ENCODE peak calls at places on chromosomes 3 and 15, in ten cellular contexts. One of them, this sample, is unnamed.

GRCh38 chr15:70014860-70015490 is 82.7 kb downstream of the TLE3 start:
- DNase-seq in cardiac muscle cell: no peak
- DNase-seq in K562: no peak
- DNase-seq in HL-60: no peak
- DNase-seq in astrocyte of the spinal cord: no peak
- DNase-seq in progenitor cell of endocrine pancreas: no peak
- DNase-seq in cardiac fibroblast: no peak
- DNase-seq in mesothelial cell of epicardium: no peak
- DNase-seq in left ventricle myocardium inferior: no peak
- DNase-seq in B cell: peak; percentile 80
- DNase-seq in this sample: no peak

GRCh38 chr3:63872135-63872924 is 8.7 kb downstream of the ATXN7 start:
- DNase-seq in cardiac muscle cell: no peak
- DNase-seq in K562: no peak
- DNase-seq in HL-60: no peak
- DNase-seq in astrocyte of the spinal cord: peak; percentile 81
- DNase-seq in progenitor cell of endocrine pancreas: no peak
- DNase-seq in cardiac fibroblast: peak; percentile 70
- DNase-seq in mesothelial cell of epicardium: no peak
- DNase-seq in left ventricle myocardium inferior: no peak
- DNase-seq in B cell: no peak
- DNase-seq in this sample: peak; percentile 6

GRCh38 chr3:72960812-72961518 is 35.6 kb upstream of the PPP4R2 start:
- DNase-seq in cardiac muscle cell: peak; percentile 86
- DNase-seq in K562: no peak
- DNase-seq in HL-60: peak; percentile 26
- DNase-seq in astrocyte of the spinal cord: no peak
- DNase-seq in progenitor cell of endocrine pancreas: no peak
- DNase-seq in cardiac fibroblast: peak; percentile 92
- DNase-seq in mesothelial cell of epicardium: no peak
- DNase-seq in left ventricle myocardium inferior: peak; percentile 38
- DNase-seq in B cell: no peak
- DNase-seq in this sample: peak; percentile 14

GRCh38 chr3:136819784-136820640 is 1.1 kb downstream of the SLC35G2 start:
- DNase-seq in cardiac muscle cell: peak; percentile 80
- DNase-seq in K562: no peak
- DNase-seq in HL-60: peak; percentile 33
- DNase-seq in astrocyte of the spinal cord: peak; percentile 68
- DNase-seq in progenitor cell of endocrine pancreas: peak; percentile 31
- DNase-seq in cardiac fibroblast: peak; percentile 70
- DNase-seq in mesothelial cell of epicardium: peak; percentile 54
- DNase-seq in left ventricle myocardium inferior: peak; percentile 29
- DNase-seq in B cell: peak; percentile 39
- DNase-seq in this sample: peak; percentile 82

GRCh38 chr3:165518346-165518745 is 318.9 kb downstream of the BCHE start:
- DNase-seq in cardiac muscle cell: peak; percentile 31
- DNase-seq in K562: no peak
- DNase-seq in HL-60: no peak
- DNase-seq in astrocyte of the spinal cord: peak; percentile 47
- DNase-seq in progenitor cell of endocrine pancreas: no peak
- DNase-seq in cardiac fibroblast: no peak
- DNase-seq in mesothelial cell of epicardium: no peak
- DNase-seq in left ventricle myocardium inferior: no peak
- DNase-seq in B cell: no peak
- DNase-seq in this sample: no peak

GRCh38 chr15:100918690-100919480 is at the start of gene LRRK1:
- DNase-seq in cardiac muscle cell: peak; percentile 44
- DNase-seq in K562: peak; percentile 65
- DNase-seq in HL-60: peak; percentile 62
- DNase-seq in astrocyte of the spinal cord: peak; percentile 57
- DNase-seq in progenitor cell of endocrine pancreas: no peak
- DNase-seq in cardiac fibroblast: peak; percentile 61
- DNase-seq in mesothelial cell of epicardium: no peak
- DNase-seq in left ventricle myocardium inferior: peak; percentile 52
- DNase-seq in B cell: no peak
- DNase-seq in this sample: peak; percentile 72

GRCh38 chr3:52014613-52015012 is 18.9 kb upstream of the RPL29 start:
- DNase-seq in cardiac muscle cell: peak; percentile 66
- DNase-seq in K562: peak; percentile 73
- DNase-seq in HL-60: no peak
- DNase-seq in astrocyte of the spinal cord: no peak
- DNase-seq in progenitor cell of endocrine pancreas: no peak
- DNase-seq in cardiac fibroblast: no peak
- DNase-seq in mesothelial cell of epicardium: no peak
- DNase-seq in left ventricle myocardium inferior: no peak
- DNase-seq in B cell: no peak
- DNase-seq in this sample: no peak

GRCh38 chr3:152219225-152219624 is 49.5 kb upstream of the MBNL1 start:
- DNase-seq in cardiac muscle cell: no peak
- DNase-seq in K562: no peak
- DNase-seq in HL-60: no peak
- DNase-seq in astrocyte of the spinal cord: no peak
- DNase-seq in progenitor cell of endocrine pancreas: no peak
- DNase-seq in cardiac fibroblast: peak; percentile 39
- DNase-seq in mesothelial cell of epicardium: no peak
- DNase-seq in left ventricle myocardium inferior: no peak
- DNase-seq in B cell: no peak
- DNase-seq in this sample: no peak

GRCh38 chr3:132983143-132983770 is 54.9 kb upstream of the TMEM108 start:
- DNase-seq in cardiac muscle cell: no peak
- DNase-seq in K562: no peak
- DNase-seq in HL-60: no peak
- DNase-seq in astrocyte of the spinal cord: no peak
- DNase-seq in progenitor cell of endocrine pancreas: no peak
- DNase-seq in cardiac fibroblast: no peak
- DNase-seq in mesothelial cell of epicardium: no peak
- DNase-seq in left ventricle myocardium inferior: no peak
- DNase-seq in B cell: no peak
- DNase-seq in this sample: no peak

GRCh38 chr3:124887177-124887995 is at the start of gene ITGB5:
- DNase-seq in cardiac muscle cell: peak; percentile 90
- DNase-seq in K562: peak; percentile 80
- DNase-seq in HL-60: peak; percentile 3
- DNase-seq in astrocyte of the spinal cord: peak; percentile 82
- DNase-seq in progenitor cell of endocrine pancreas: peak; percentile 64
- DNase-seq in cardiac fibroblast: peak; percentile 85
- DNase-seq in mesothelial cell of epicardium: peak; percentile 75
- DNase-seq in left ventricle myocardium inferior: peak; percentile 86
- DNase-seq in B cell: no peak
- DNase-seq in this sample: peak; percentile 86

GRCh38 chr3:155737844-155738460 is 6.9 kb downstream of the PLCH1 start:
- DNase-seq in cardiac muscle cell: peak; percentile 86
- DNase-seq in K562: no peak
- DNase-seq in HL-60: peak; percentile 40
- DNase-seq in astrocyte of the spinal cord: no peak
- DNase-seq in progenitor cell of endocrine pancreas: peak; percentile 31
- DNase-seq in cardiac fibroblast: no peak
- DNase-seq in mesothelial cell of epicardium: no peak
- DNase-seq in left ventricle myocardium inferior: no peak
- DNase-seq in B cell: no peak
- DNase-seq in this sample: peak; percentile 88

GRCh38 chr3:50156549-50156948 is 1.4 kb downstream of the SEMA3F start:
- DNase-seq in cardiac muscle cell: no peak
- DNase-seq in K562: no peak
- DNase-seq in HL-60: no peak
- DNase-seq in astrocyte of the spinal cord: no peak
- DNase-seq in progenitor cell of endocrine pancreas: no peak
- DNase-seq in cardiac fibroblast: no peak
- DNase-seq in mesothelial cell of epicardium: no peak
- DNase-seq in left ventricle myocardium inferior: no peak
- DNase-seq in B cell: no peak
- DNase-seq in this sample: no peak
- TF ChIP-seq CTCF in cardiac muscle cell: no peak
- TF ChIP-seq CTCF in K562: no peak
- TF ChIP-seq CTCF in HL-60: no peak
- TF ChIP-seq CTCF in astrocyte of the spinal cord: no peak
- TF ChIP-seq CTCF in progenitor cell of endocrine pancreas: no peak
- TF ChIP-seq CTCF in cardiac fibroblast: no peak
- TF ChIP-seq CTCF in mesothelial cell of epicardium: no peak
- TF ChIP-seq CTCF in left ventricle myocardium inferior: no peak
- TF ChIP-seq CTCF in B cell: no peak
- TF ChIP-seq CTCF in this sample: no peak

DNA sequence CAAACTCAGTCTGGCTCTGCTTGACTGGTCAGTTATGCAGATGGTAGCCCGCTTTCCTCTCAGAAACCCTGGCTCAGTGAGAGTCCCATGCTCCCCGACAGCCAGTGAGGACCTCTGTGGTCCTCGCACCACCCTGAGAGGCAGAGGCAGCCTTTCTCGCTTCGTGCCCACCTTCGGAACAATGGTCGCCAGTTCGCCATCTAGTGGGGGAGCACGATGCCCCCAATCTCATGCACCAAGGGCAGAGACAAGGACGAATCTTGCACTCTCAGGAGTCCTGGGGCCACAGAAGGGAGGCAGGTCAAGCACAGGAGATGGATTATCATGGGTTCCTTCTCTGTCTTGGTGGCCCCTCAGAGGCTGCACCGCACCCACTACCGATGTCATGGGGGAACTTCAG is 75.2 kb downstream of the RHCG start:
- DNase-seq in cardiac muscle cell: no peak
- DNase-seq in K562: no peak
- DNase-seq in HL-60: no peak
- DNase-seq in astrocyte of the spinal cord: no peak
- DNase-seq in progenitor cell of endocrine pancreas: no peak
- DNase-seq in cardiac fibroblast: no peak
- DNase-seq in mesothelial cell of epicardium: no peak
- DNase-seq in left ventricle myocardium inferior: no peak
- DNase-seq in B cell: no peak
- DNase-seq in this sample: no peak
- TF ChIP-seq CTCF in cardiac muscle cell: no peak
- TF ChIP-seq CTCF in K562: no peak
- TF ChIP-seq CTCF in HL-60: no peak
- TF ChIP-seq CTCF in astrocyte of the spinal cord: peak; percentile 1
- TF ChIP-seq CTCF in progenitor cell of endocrine pancreas: no peak
- TF ChIP-seq CTCF in cardiac fibroblast: no peak
- TF ChIP-seq CTCF in mesothelial cell of epicardium: no peak
- TF ChIP-seq CTCF in left ventricle myocardium inferior: no peak
- TF ChIP-seq CTCF in B cell: no peak
- TF ChIP-seq CTCF in this sample: no peak

GRCh38 chr3:69446402-69447072 is 60.6 kb upstream of the FRMD4B start:
- DNase-seq in cardiac muscle cell: no peak
- DNase-seq in K562: no peak
- DNase-seq in HL-60: no peak
- DNase-seq in astrocyte of the spinal cord: no peak
- DNase-seq in progenitor cell of endocrine pancreas: no peak
- DNase-seq in cardiac fibroblast: no peak
- DNase-seq in mesothelial cell of epicardium: no peak
- DNase-seq in left ventricle myocardium inferior: no peak
- DNase-seq in B cell: no peak
- DNase-seq in this sample: no peak

GRCh38 chr3:69454204-69454787 is 68.4 kb upstream of the FRMD4B start:
- DNase-seq in cardiac muscle cell: no peak
- DNase-seq in K562: no peak
- DNase-seq in HL-60: no peak
- DNase-seq in astrocyte of the spinal cord: no peak
- DNase-seq in progenitor cell of endocrine pancreas: no peak
- DNase-seq in cardiac fibroblast: no peak
- DNase-seq in mesothelial cell of epicardium: no peak
- DNase-seq in left ventricle myocardium inferior: no peak
- DNase-seq in B cell: no peak
- DNase-seq in this sample: no peak

GRCh38 chr3:69452295-69452694 is 66.4 kb upstream of the FRMD4B start:
- DNase-seq in cardiac muscle cell: no peak
- DNase-seq in K562: no peak
- DNase-seq in HL-60: no peak
- DNase-seq in astrocyte of the spinal cord: no peak
- DNase-seq in progenitor cell of endocrine pancreas: no peak
- DNase-seq in cardiac fibroblast: no peak
- DNase-seq in mesothelial cell of epicardium: no peak
- DNase-seq in left ventricle myocardium inferior: no peak
- DNase-seq in B cell: no peak
- DNase-seq in this sample: no peak

DNA sequence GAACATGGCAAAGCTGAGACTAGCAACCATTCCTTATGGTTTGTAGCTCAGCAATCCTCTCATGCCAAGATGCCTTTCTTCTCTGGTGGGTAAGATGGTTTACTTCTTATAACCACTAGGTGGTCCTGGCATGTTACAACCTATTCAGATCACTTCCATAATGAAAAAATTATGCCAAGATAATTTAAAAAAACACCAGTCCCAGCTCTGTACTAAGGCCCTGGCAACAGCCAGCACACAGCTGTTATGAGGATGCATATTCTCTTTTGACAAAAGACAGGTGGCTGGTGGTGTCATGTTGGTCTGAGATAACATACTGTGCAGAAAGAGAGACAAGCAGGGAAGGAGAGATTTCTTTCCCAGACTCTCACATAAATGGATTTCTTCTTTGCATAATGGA is 65.7 kb upstream of the FRMD4B start:
- DNase-seq in cardiac muscle cell: peak; percentile 14
- DNase-seq in K562: no peak
- DNase-seq in HL-60: no peak
- DNase-seq in astrocyte of the spinal cord: no peak
- DNase-seq in progenitor cell of endocrine pancreas: no peak
- DNase-seq in cardiac fibroblast: peak; percentile 26
- DNase-seq in mesothelial cell of epicardium: no peak
- DNase-seq in left ventricle myocardium inferior: no peak
- DNase-seq in B cell: no peak
- DNase-seq in this sample: no peak
- TF ChIP-seq CTCF in cardiac muscle cell: peak; percentile 22
- TF ChIP-seq CTCF in K562: no peak
- TF ChIP-seq CTCF in HL-60: no peak
- TF ChIP-seq CTCF in astrocyte of the spinal cord: peak; percentile 6
- TF ChIP-seq CTCF in progenitor cell of endocrine pancreas: peak; percentile 43
- TF ChIP-seq CTCF in cardiac fibroblast: peak; percentile 3
- TF ChIP-seq CTCF in mesothelial cell of epicardium: peak; percentile 45
- TF ChIP-seq CTCF in left ventricle myocardium inferior: peak; percentile 34
- TF ChIP-seq CTCF in B cell: no peak
- TF ChIP-seq CTCF in this sample: no peak

GRCh38 chr3:151130437-151130836 is 45.0 kb downstream of the MED12L start:
- DNase-seq in cardiac muscle cell: no peak
- DNase-seq in K562: no peak
- DNase-seq in HL-60: no peak
- DNase-seq in astrocyte of the spinal cord: no peak
- DNase-seq in progenitor cell of endocrine pancreas: no peak
- DNase-seq in cardiac fibroblast: no peak
- DNase-seq in mesothelial cell of epicardium: no peak
- DNase-seq in left ventricle myocardium inferior: no peak
- DNase-seq in B cell: no peak
- DNase-seq in this sample: peak; percentile 15

DNA sequence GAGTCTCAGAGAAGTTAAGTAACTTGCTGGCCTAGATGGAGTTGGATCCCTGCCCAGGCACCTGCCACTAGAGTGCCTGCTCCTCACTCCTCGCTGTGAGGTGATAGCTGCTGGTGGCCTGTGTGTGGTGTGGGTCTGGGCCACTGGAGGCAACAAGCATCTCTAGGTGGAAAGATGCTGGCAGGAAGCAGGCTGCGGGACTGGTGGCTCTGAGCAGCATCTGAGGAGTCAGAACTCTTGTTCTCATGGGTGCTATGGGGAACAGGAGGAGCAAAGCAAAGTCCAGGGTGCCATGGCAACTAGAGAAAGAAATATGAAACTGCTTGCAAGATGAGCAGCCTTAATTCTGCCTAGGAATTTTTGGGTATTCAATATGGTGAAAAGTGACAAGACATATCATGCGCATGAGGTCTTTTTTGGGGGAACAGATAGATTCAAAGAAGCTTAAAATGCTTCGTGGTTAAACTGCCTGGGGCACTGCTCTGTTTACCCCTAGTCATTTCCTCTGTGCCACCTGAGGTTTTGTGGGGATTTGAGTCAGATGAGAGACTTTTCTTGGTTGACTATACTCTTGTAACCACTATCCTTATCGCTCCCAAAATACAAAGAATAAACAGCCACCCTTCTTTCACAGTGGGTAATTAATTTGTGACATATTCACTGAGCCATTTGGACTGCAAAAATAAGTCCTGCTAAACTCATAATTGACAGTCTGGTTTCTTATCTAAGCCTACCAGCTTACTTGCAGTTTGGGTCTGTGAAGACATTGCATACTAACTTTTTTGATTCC is 50.3 kb downstream of the MED12L start:
- DNase-seq in cardiac muscle cell: peak; percentile 15
- DNase-seq in K562: no peak
- DNase-seq in HL-60: no peak
- DNase-seq in astrocyte of the spinal cord: no peak
- DNase-seq in progenitor cell of endocrine pancreas: no peak
- DNase-seq in cardiac fibroblast: no peak
- DNase-seq in mesothelial cell of epicardium: no peak
- DNase-seq in left ventricle myocardium inferior: no peak
- DNase-seq in B cell: no peak
- DNase-seq in this sample: peak; percentile 34
- TF ChIP-seq CTCF in cardiac muscle cell: no peak
- TF ChIP-seq CTCF in K562: no peak
- TF ChIP-seq CTCF in HL-60: no peak
- TF ChIP-seq CTCF in astrocyte of the spinal cord: no peak
- TF ChIP-seq CTCF in progenitor cell of endocrine pancreas: no peak
- TF ChIP-seq CTCF in cardiac fibroblast: no peak
- TF ChIP-seq CTCF in mesothelial cell of epicardium: no peak
- TF ChIP-seq CTCF in left ventricle myocardium inferior: no peak
- TF ChIP-seq CTCF in B cell: no peak
- TF ChIP-seq CTCF in this sample: no peak